ENCODE peak calls at places on chromosomes 5 and 9, in eight cellular contexts. X is LoVo; L is omental fat pad; Z is Right ventricle myocardium inferior; B is NAMALWA; C is activated B cell treated with CpG ODN at 0.5 μM for 24 hours; G is amygdala; O is effector memory CD8-positive, alpha-beta T cell. J is an unnamed sample.

GRCh38 chr9:16509946-16510504 is 360.4 kb downstream of the BNC2 start:
- DNase-seq in Z (no peak), C (no peak), O (no peak), G (no peak), B (no peak), L (no peak), X (no peak), J (no peak)

GRCh38 chr9:33129886-33130284 is 37.3 kb downstream of the B4GALT1 start:
- DNase-seq in B (peak), Z (no peak), G (no peak), L (no peak), C (peak), X (peak), O (no peak), J (no peak)

GRCh38 chr9:129750010-129750409 is 2.8 kb downstream of the PTGES start:
- DNase-seq in O (no peak), G (no peak), L (no peak), Z (no peak), X (peak), C (no peak), B (no peak), J (no peak)

GRCh38 chr5:26009742-26010141 is 1028.6 kb downstream of the CDH9 start:
- DNase-seq in O (no peak), L (no peak), X (no peak), G (no peak), B (peak), C (no peak), Z (no peak), J (peak)

GRCh38 chr9:128316421-128316820 is 5.8 kb downstream of the TRUB2 start:
- DNase-seq in X (no peak), G (peak), C (no peak), Z (no peak), B (no peak), L (no peak), O (no peak), J (no peak)

GRCh38 chr5:125679522-125679921 is 743.7 kb upstream of the GRAMD2B start:
- DNase-seq in L (no peak), C (no peak), G (no peak), B (no peak), Z (no peak), O (no peak), X (no peak), J (no peak)

GRCh38 chr5:118554991-118555390 is 433.4 kb downstream of the DTWD2 start:
- DNase-seq in X (no peak), B (no peak), C (no peak), L (no peak), Z (no peak), O (no peak), G (no peak), J (peak)

GRCh38 chr5:128053291-128053954 is 30.1 kb upstream of the SLC12A2 start:
- DNase-seq in Z (no peak), G (no peak), L (no peak), X (no peak), B (no peak), O (no peak), C (no peak), J (no peak)

GRCh38 chr5:71922584-71923106 is 184.6 kb upstream of the MAP1B start:
- DNase-seq in G (no peak), C (no peak), L (no peak), O (no peak), B (no peak), Z (no peak), X (peak), J (no peak)

GRCh38 chr5:124683917-124684555 is 62.4 kb downstream of the ZNF608 start:
- DNase-seq in G (no peak), O (no peak), X (no peak), Z (no peak), C (no peak), L (no peak), B (no peak), J (no peak)

GRCh38 chr5:120446896-120447295 is 17.2 kb upstream of the PRR16 start:
- DNase-seq in X (no peak), L (no peak), G (no peak), O (no peak), Z (no peak), B (no peak), C (no peak), J (no peak)

J was measured in T47D.